ENCODE peak calls at places on chromosomes 11 and 22, in six cellular contexts. K is iris pigment epithelial cell; J is progenitor cell of endocrine pancreas; P is HT1080; R is NCI-H2029; Y is stimulated activated CD4-positive, alpha-beta T cell treated with anti-CD3 and anti-CD28 coated beads, TNF-alpha, amount 100 ng/mL, for 48 hours. T is an unnamed sample.

GRCh38 chr11:100855466-100856067 is 168.5 kb downstream of the ARHGAP42 start:
- DNase-seq in K (peak; percentile 69), J (no peak), P (peak; percentile 47), R (no peak), Y (no peak), T (peak; percentile 18)

GRCh38 chr11:102229510-102230119 is 87.7 kb upstream of the BIRC3 start:
- DNase-seq in K (no peak), J (no peak), P (no peak), R (no peak), Y (no peak), T (no peak)

GRCh38 chr22:37884420-37884819 is 21.7 kb upstream of the MICALL1 start:
- DNase-seq in K (no peak), J (no peak), P (no peak), R (no peak), Y (no peak), T (no peak)

GRCh38 chr11:7671347-7671746 is 2.0 kb downstream of the CYB5R2 start:
- DNase-seq in K (no peak), J (no peak), P (no peak), R (no peak), Y (no peak), T (no peak)

GRCh38 chr11:37946155-37946766 is 1348.2 kb upstream of the RAG2 start:
- DNase-seq in K (peak; percentile 61), J (no peak), P (peak; percentile 38), R (peak; percentile 13), Y (no peak), T (peak; percentile 59)

GRCh38 chr11:71563401-71563800 is 2.0 kb upstream of the KRTAP5-10 start:
- DNase-seq in K (peak; percentile 83), J (no peak), P (peak; percentile 55), R (no peak), Y (no peak), T (no peak)

GRCh38 chr11:74220376-74220775 is 49.3 kb downstream of the PPME1 start:
- DNase-seq in K (no peak), J (no peak), P (no peak), R (no peak), Y (no peak), T (no peak)

GRCh38 chr22:19610518-19611253 is 86.5 kb upstream of the CLDN5 start:
- DNase-seq in K (no peak), J (no peak), P (no peak), R (no peak), Y (peak; percentile 33), T (no peak)

GRCh38 chr11:73645972-73646631 is at the start of gene PLEKHB1:
- DNase-seq in K (no peak), J (no peak), P (no peak), R (no peak), Y (no peak), T (no peak)

T was measured in NT2/D1.